ENCODE peak calls at places on chromosomes 16 and 17, in six cellular contexts. C is AG10803, W is C1 segment of cervical spinal cord, M is HFFc6, K is mesothelial cell of epicardium, E is nephron progenitor cell. J is an unnamed sample.

GRCh38 chr17:72151565-72152391 is 31.0 kb downstream of the SOX9 start:
- DNase-seq in C (peak), W (no peak), M (no peak), K (no peak), E (no peak), J (peak)

GRCh38 chr17:82388223-82388921 is 16.8 kb downstream of the UTS2R start:
- DNase-seq in C (no peak), W (no peak), M (no peak), K (no peak), E (no peak), J (peak)

GRCh38 chr17:68498479-68499326 is 13.5 kb upstream of the PRKAR1A start:
- DNase-seq in C (no peak), W (no peak), M (no peak), K (no peak), E (no peak), J (peak)

GRCh38 chr16:85249418-85249817 is 137.1 kb upstream of the CIBAR2 start:
- DNase-seq in C (no peak), W (no peak), M (no peak), K (no peak), E (no peak), J (peak)

GRCh38 chr17:56835259-56835575 is 1.3 kb downstream of the DGKE start:
- DNase-seq in C (no peak), W (no peak), M (no peak), K (no peak), E (peak), J (no peak)

GRCh38 chr16:28845173-28846079 is 722 bp downstream of the TUFM start:
- DNase-seq in C (no peak), W (no peak), M (no peak), K (no peak), E (no peak), J (no peak)

GRCh38 chr17:32253117-32253611 is 12.5 kb upstream of the RHBDL3 start:
- DNase-seq in C (peak), W (no peak), M (peak), K (peak), E (peak), J (peak)

GRCh38 chr17:4208228-4208627 is 55.6 kb downstream of the ANKFY1 start:
- DNase-seq in C (peak), W (no peak), M (peak), K (no peak), E (no peak), J (no peak)

GRCh38 chr17:37368577-37368976 is 7.2 kb upstream of the C17orf78 start:
- DNase-seq in C (peak), W (no peak), M (no peak), K (no peak), E (no peak), J (no peak)

GRCh38 chr16:27402964-27403600 is 1.1 kb downstream of the IL21R start:
- DNase-seq in C (no peak), W (no peak), M (no peak), K (no peak), E (no peak), J (no peak)

GRCh38 chr16:4381072-4381934 is 9.7 kb downstream of the VASN start:
- DNase-seq in C (no peak), W (no peak), M (no peak), K (no peak), E (no peak), J (no peak)

GRCh38 chr16:52254753-52255152 is 292.2 kb downstream of the TOX3 start:
- DNase-seq in C (no peak), W (no peak), M (no peak), K (no peak), E (no peak), J (no peak)

GRCh38 chr16:23148513-23149266 is 562 bp downstream of the USP31 start:
- DNase-seq in C (peak), W (no peak), M (peak), K (peak), E (peak), J (peak)

GRCh38 chr17:3905017-3905486 is 11.2 kb downstream of the P2RX1 start:
- DNase-seq in C (no peak), W (no peak), M (no peak), K (no peak), E (no peak), J (no peak)

GRCh38 chr16:3149193-3149530 is 14.3 kb downstream of the ZNF213 start:
- DNase-seq in C (no peak), W (no peak), M (no peak), K (no peak), E (no peak), J (no peak)

GRCh38 chr16:89973235-89973634 is 24.7 kb downstream of the DEF8 start:
- DNase-seq in C (no peak), W (no peak), M (no peak), K (no peak), E (no peak), J (no peak)

GRCh38 chr16:69563605-69564580 is 1.9 kb upstream of the NFAT5 start:
- DNase-seq in C (no peak), W (no peak), M (peak), K (no peak), E (no peak), J (no peak)

GRCh38 chr17:28953444-28954118 is 2.3 kb upstream of the PHF12 start:
- DNase-seq in C (peak), W (no peak), M (no peak), K (peak), E (peak), J (no peak)